ENCODE peak calls at places on chromosome 6, in six cellular contexts. Q, E, O, C, H and J are unnamed samples.

GRCh38 chr6:87213364-87213763 is 58.0 kb downstream of the ZNF292 start:
- DNase-seq in Q (no peak), E (no peak), O (no peak), C (no peak), H (no peak), J (no peak)

GRCh38 chr6:26305097-26305841 is 59.7 kb upstream of the BTN3A2 start:
- DNase-seq in Q (peak), E (no peak), O (no peak), C (peak), H (peak), J (no peak)

GRCh38 chr6:123812621-123813020 is 9.0 kb downstream of the NKAIN2 start:
- DNase-seq in Q (no peak), E (no peak), O (no peak), C (no peak), H (no peak), J (no peak)

GRCh38 chr6:27428502-27428901 is 39.9 kb downstream of the ZNF391 start:
- DNase-seq in Q (no peak), E (no peak), O (no peak), C (no peak), H (no peak), J (no peak)

GRCh38 chr6:48397887-48398286 is 286.9 kb upstream of the PTCHD4 start:
- DNase-seq in Q (no peak), E (peak), O (no peak), C (no peak), H (no peak), J (no peak)

GRCh38 chr6:41159415-41160082 is 3.4 kb downstream of the TREM2 start:
- DNase-seq in Q (no peak), E (no peak), O (peak), C (no peak), H (no peak), J (no peak)

GRCh38 chr6:25088513-25088912 is 152.8 kb upstream of the RIPOR2 start:
- DNase-seq in Q (no peak), E (peak), O (no peak), C (no peak), H (peak), J (no peak)

GRCh38 chr6:125111219-125111983 is 42.2 kb upstream of the TPD52L1 start:
- DNase-seq in Q (no peak), E (no peak), O (no peak), C (no peak), H (no peak), J (no peak)

GRCh38 chr6:130814506-130814905 is 12.7 kb upstream of the SMLR1 start:
- DNase-seq in Q (no peak), E (no peak), O (no peak), C (no peak), H (no peak), J (no peak)

GRCh38 chr6:42118162-42119001 is 24.0 kb downstream of the C6orf132 start:
- DNase-seq in Q (no peak), E (peak), O (no peak), C (no peak), H (peak), J (peak)

GRCh38 chr6:13479206-13479797 is 8.1 kb downstream of the GFOD1 start:
- DNase-seq in Q (no peak), E (no peak), O (no peak), C (no peak), H (no peak), J (no peak)

GRCh38 chr6:109998159-109998785 is 20.2 kb downstream of the GPR6 start:
- DNase-seq in Q (peak), E (no peak), O (no peak), C (no peak), H (peak), J (no peak)

GRCh38 chr6:42764883-42765653 is 16.8 kb upstream of the BICRAL start:
- DNase-seq in Q (no peak), E (no peak), O (no peak), C (no peak), H (no peak), J (no peak)

GRCh38 chr6:32962427-32962826 is 6.0 kb upstream of the BRD2 start:
- DNase-seq in Q (no peak), E (no peak), O (no peak), C (no peak), H (no peak), J (no peak)

GRCh38 chr6:9250852-9251251 is 815.5 kb upstream of the SLC35B3 start:
- DNase-seq in Q (peak), E (peak), O (peak), C (peak), H (peak), J (peak)

GRCh38 chr6:154962751-154963150 is 32.4 kb upstream of the TIAM2 start:
- DNase-seq in Q (no peak), E (peak), O (no peak), C (no peak), H (peak), J (no peak)

GRCh38 chr6:26249709-26249958 is 115.4 kb upstream of the BTN3A2 start:
- DNase-seq in Q (no peak), E (no peak), O (no peak), C (no peak), H (no peak), J (no peak)

GRCh38 chr6:160891690-160892089 is 99.9 kb upstream of the MAP3K4 start:
- DNase-seq in Q (no peak), E (no peak), O (no peak), C (no peak), H (no peak), J (no peak)

GRCh38 chr6:144294016-144294415 is 8.9 kb downstream of the UTRN start:
- DNase-seq in Q (no peak), E (peak), O (no peak), C (no peak), H (peak), J (no peak)

GRCh38 chr6:97440590-97441176 is 157.7 kb upstream of the MMS22L start:
- DNase-seq in Q (peak), E (no peak), O (peak), C (peak), H (peak), J (peak)

GRCh38 chr6:163354779-163355431 is 59.6 kb upstream of the QKI start:
- DNase-seq in Q (peak), E (no peak), O (no peak), C (no peak), H (no peak), J (no peak)

GRCh38 chr6:128630213-128630612 is 109.8 kb upstream of the PTPRK start:
- DNase-seq in Q (no peak), E (peak), O (no peak), C (no peak), H (no peak), J (no peak)

GRCh38 chr6:100808638-100809275 is 72.4 kb downstream of the ASCC3 start:
- DNase-seq in Q (no peak), E (peak), O (no peak), C (no peak), H (no peak), J (no peak)

GRCh38 chr6:21874372-21874771 is 280.8 kb downstream of the SOX4 start:
- DNase-seq in Q (no peak), E (no peak), O (no peak), C (no peak), H (peak), J (no peak)